ENCODE peak calls at places on chromosomes 4 and X, in five cellular contexts. Y is neuronal stem cell, M is IMR-90, R is H1, E is mesendoderm. N is an unnamed sample.

GRCh38 chrX:148069759-148070503 is 88.8 kb downstream of the FMR1NB start:
- DNase-seq in M (no peak), E (no peak), Y (no peak), R (no peak), N (no peak)

GRCh38 chrX:46757593-46757992 is 1.3 kb downstream of the SLC9A7 start:
- DNase-seq in Y (no peak), E (no peak), M (peak), R (no peak), N (no peak)

GRCh38 chrX:16892504-16893362 is 22.6 kb upstream of the RBBP7 start:
- DNase-seq in R (no peak), E (peak), M (peak), Y (peak), N (peak)

GRCh38 chr4:127000090-127000489 is 632.7 kb upstream of the INTU start:
- DNase-seq in M (peak), R (no peak), Y (no peak), E (no peak), N (peak)

GRCh38 chr4:129355529-129355928 is 259.6 kb downstream of the C4orf33 start:
- DNase-seq in Y (no peak), M (no peak), R (no peak), E (peak), N (no peak)

GRCh38 chrX:150227873-150228272 is 135.2 kb upstream of the MAMLD1 start:
- DNase-seq in Y (no peak), M (no peak), E (no peak), R (no peak), N (no peak)

GRCh38 chr4:53905935-53906377 is 158.4 kb downstream of the CHIC2 start:
- DNase-seq in R (no peak), E (peak), Y (peak), M (peak), N (peak)

GRCh38 chr4:168648929-168649328 is 152.1 kb downstream of the PALLD start:
- DNase-seq in M (peak), Y (no peak), R (no peak), E (peak), N (peak)

GRCh38 chr4:140260227-140260626 is 106.2 kb upstream of the MAML3 start:
- DNase-seq in R (no peak), E (no peak), M (peak), Y (no peak), N (peak)

GRCh38 chr4:185304944-185305690 is 90.6 kb downstream of the LRP2BP start:
- DNase-seq in M (peak), Y (peak), E (peak), R (peak), N (peak)

GRCh38 chr4:141220655-141221605 is at the start of gene ZNF330:
- DNase-seq in R (peak), Y (peak), M (peak), E (peak), N (peak)

GRCh38 chr4:8760561-8760960 is 111.1 kb downstream of the HMX1 start:
- DNase-seq in E (no peak), R (no peak), M (no peak), Y (no peak), N (no peak)

GRCh38 chr4:98573791-98574190 is 84.6 kb downstream of the TSPAN5 start:
- DNase-seq in Y (no peak), E (no peak), R (no peak), M (no peak), N (no peak)

GRCh38 chr4:83240379-83240875 is 44.2 kb downstream of the COQ2 start:
- DNase-seq in Y (no peak), M (no peak), R (no peak), E (no peak), N (no peak)

GRCh38 chrX:139544591-139544990 is 14.1 kb downstream of the F9 start:
- DNase-seq in R (no peak), M (no peak), E (no peak), Y (no peak), N (no peak)

GRCh38 chrX:46279214-46279924 is 265.9 kb downstream of the ZNF674 start:
- DNase-seq in R (no peak), M (no peak), Y (no peak), E (peak), N (no peak)

GRCh38 chrX:120769576-120770341 is 105.9 kb downstream of the CT47B1 start:
- DNase-seq in M (peak), E (peak), Y (no peak), R (no peak), N (peak)

GRCh38 chr4:86092684-86093083 is 267.2 kb downstream of the MAPK10 start:
- DNase-seq in Y (no peak), E (no peak), M (peak), R (no peak), N (peak)

GRCh38 chr4:32931475-32931874 is 2211.3 kb downstream of the PCDH7 start:
- DNase-seq in Y (no peak), M (no peak), R (no peak), E (no peak), N (no peak)

GRCh38 chr4:148052448-148052847 is 320.6 kb downstream of the ARHGAP10 start:
- DNase-seq in M (peak), E (peak), R (no peak), Y (no peak), N (peak)

GRCh38 chr4:164977243-164978164 is at the start of gene TRIM61:
- DNase-seq in E (peak), Y (peak), M (peak), R (no peak), N (peak)

GRCh38 chr4:110088670-110089069 is 109.7 kb downstream of the ELOVL6 start:
- DNase-seq in M (peak), R (no peak), E (peak), Y (no peak), N (peak)

GRCh38 chr4:55291227-55291629 is 54.8 kb upstream of the SRD5A3 start:
- DNase-seq in M (no peak), Y (no peak), E (no peak), R (no peak), N (peak)

GRCh38 chr4:58564695-58565094 is 1454.5 kb upstream of the IGFBP7 start:
- DNase-seq in Y (no peak), R (no peak), E (peak), M (no peak), N (no peak)

GRCh38 chrX:103063191-103063845 is 653 bp downstream of the BEX1 start:
- DNase-seq in Y (peak), R (peak), E (peak), M (peak), N (peak)

GRCh38 chrX:110036162-110037033 is 33.5 kb downstream of the TMEM164 start:
- DNase-seq in Y (no peak), R (no peak), M (no peak), E (no peak), N (no peak)

GRCh38 chr4:22969314-22969896 is 276.7 kb downstream of the GBA3 start:
- DNase-seq in M (peak), E (no peak), Y (peak), R (no peak), N (no peak)

GRCh38 chrX:153732406-153732805 is 7.8 kb downstream of the ABCD1 start:
- DNase-seq in Y (no peak), M (no peak), R (no peak), E (no peak), N (no peak)

GRCh38 chrX:77070108-77070918 is 376.9 kb upstream of the FGF16 start:
- DNase-seq in Y (no peak), E (no peak), R (no peak), M (no peak), N (no peak)

GRCh38 chr4:54840992-54841768 is 183.4 kb downstream of the KIT start:
- DNase-seq in R (no peak), E (peak), M (peak), Y (no peak), N (peak)

GRCh38 chr4:100421356-100421978 is 96.4 kb downstream of the EMCN start:
- DNase-seq in E (peak), Y (peak), R (no peak), M (peak), N (peak)

GRCh38 chrX:75303795-75304194 is 29.9 kb downstream of the UPRT start:
- DNase-seq in E (no peak), R (no peak), Y (no peak), M (peak), N (no peak)

GRCh38 chrX:115713465-115713864 is 152.5 kb downstream of the PLS3 start:
- DNase-seq in E (no peak), Y (no peak), M (no peak), R (no peak), N (no peak)

GRCh38 chr4:48047896-48048295 is 31.3 kb downstream of the NIPAL1 start:
- DNase-seq in R (no peak), M (no peak), Y (no peak), E (peak), N (no peak)

GRCh38 chr4:168736831-168737230 is 240.0 kb downstream of the PALLD start:
- DNase-seq in E (no peak), R (no peak), Y (no peak), M (no peak), N (no peak)

GRCh38 chr4:72302981-72303704 is 265.9 kb downstream of the ADAMTS3 start:
- DNase-seq in E (peak), M (peak), Y (peak), R (no peak), N (peak)

GRCh38 chr4:153733751-153734448 is 25.9 kb downstream of the RNF175 start:
- DNase-seq in M (no peak), Y (no peak), R (no peak), E (no peak), N (no peak)

GRCh38 chr4:153729901-153730300 is 29.9 kb downstream of the RNF175 start:
- DNase-seq in Y (no peak), M (no peak), E (peak), R (no peak), N (no peak)

GRCh38 chr4:153728660-153729059 is 31.2 kb downstream of the RNF175 start:
- DNase-seq in Y (no peak), R (no peak), E (no peak), M (no peak), N (no peak)

GRCh38 chr4:153728151-153728550 is 31.7 kb downstream of the RNF175 start:
- DNase-seq in Y (no peak), E (no peak), M (no peak), R (no peak), N (no peak)

GRCh38 chr4:153731239-153731638 is 28.6 kb downstream of the RNF175 start:
- DNase-seq in Y (no peak), E (no peak), R (no peak), M (peak), N (peak)
- H3K23ac ChIP-seq in Y (no peak), E (no peak), R (no peak), M (no peak), N (no peak)

GRCh38 chr4:87227704-87228560 is 7.5 kb upstream of the KLHL8 start:
- DNase-seq in R (no peak), Y (no peak), E (no peak), M (no peak), N (no peak)
- H2BK5ac ChIP-seq in R (no peak), Y (no peak), E (no peak), M (no peak), N (no peak)

GRCh38 chrX:43556207-43556606 is 99.9 kb upstream of the MAOA start:
- DNase-seq in E (no peak), Y (no peak), M (no peak), R (no peak), N (no peak)
- H3K23ac ChIP-seq in E (no peak), Y (no peak), M (no peak), R (no peak), N (no peak)

DNA sequence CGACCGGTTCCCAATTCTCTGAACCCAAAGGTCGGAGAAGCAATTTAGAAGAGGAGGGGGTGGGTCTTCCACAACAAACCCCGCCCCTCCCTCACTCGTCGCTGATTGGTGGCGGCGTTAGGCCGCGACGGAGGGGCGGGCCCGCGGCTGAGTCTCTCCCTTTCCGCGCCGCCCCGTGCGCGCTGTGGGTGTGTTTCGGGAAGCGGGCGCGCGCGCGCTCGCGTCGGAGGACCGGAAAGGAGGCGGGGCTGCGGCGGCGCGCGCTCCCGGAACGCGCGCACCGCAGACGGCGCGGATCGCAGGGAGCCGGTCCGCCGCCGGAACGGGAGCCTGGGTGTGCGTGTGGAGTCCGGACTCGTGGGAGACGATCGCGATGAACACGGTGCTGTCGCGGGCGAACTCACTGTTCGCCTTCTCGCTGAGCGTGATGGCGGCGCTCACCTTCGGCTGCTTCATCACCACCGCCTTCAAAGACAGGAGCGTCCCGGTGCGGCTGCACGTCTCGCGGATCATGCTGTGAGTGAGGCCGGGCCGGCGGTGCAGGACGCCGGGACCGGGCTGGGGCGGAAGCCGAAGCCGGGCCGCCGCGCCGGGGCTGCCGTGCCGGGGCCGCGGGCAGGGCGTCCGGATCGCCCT is at the start of gene SPCS3:
- DNase-seq in R (peak), E (peak), Y (peak), M (peak), N (peak)
- H2BK5ac ChIP-seq in R (peak), E (peak), Y (peak), M (peak), N (peak)

GRCh38 chr4:1105067-1105466 is 8.3 kb downstream of the RNF212 start:
- DNase-seq in E (no peak), R (no peak), M (no peak), Y (no peak), N (no peak)
- H3K23ac ChIP-seq in E (no peak), R (no peak), M (no peak), Y (no peak), N (no peak)

DNA sequence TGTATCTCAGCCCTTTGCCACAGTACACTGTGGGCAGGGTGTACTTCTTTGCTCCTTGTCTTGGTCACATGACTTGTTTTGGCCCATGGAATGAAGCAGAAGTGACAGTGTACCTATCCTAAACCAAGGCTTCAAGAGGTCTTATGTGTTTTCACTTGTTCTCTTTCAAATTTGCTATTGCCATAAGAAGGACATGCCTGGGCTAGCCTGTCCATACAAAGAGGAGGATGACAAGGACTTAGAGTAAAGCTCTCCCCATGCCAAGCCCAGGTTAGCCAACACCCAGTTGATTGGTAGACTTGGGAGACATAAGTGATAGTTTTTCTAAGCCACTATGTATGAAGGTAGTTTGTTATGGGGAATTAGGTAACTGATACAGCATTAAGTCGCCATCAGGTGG is 141.1 kb upstream of the MID1 start:
- DNase-seq in M (no peak), R (no peak), E (no peak), Y (no peak), N (no peak)
- H2BK5ac ChIP-seq in M (peak), R (peak), E (no peak), Y (no peak), N (no peak)